ENCODE peak calls at places on chromosomes 5 and 9, in eight cellular contexts. One of them, this sample, is unnamed.

GRCh38 chr5:147956842-147957223 is 50.5 kb upstream of the C5orf46 start:
- DNase-seq in suprapubic skin: no peak
- DNase-seq in body of pancreas: no peak
- DNase-seq in right lobe of liver: no peak
- DNase-seq in prostate gland: no peak
- DNase-seq in IMR-90: no peak
- DNase-seq in upper lobe of left lung: no peak
- DNase-seq in erythroblast: no peak
- DNase-seq in this sample: no peak

GRCh38 chr5:111389390-111390082 is 122.8 kb downstream of the STARD4 start:
- DNase-seq in body of pancreas: no peak
- DNase-seq in suprapubic skin: no peak
- DNase-seq in right lobe of liver: no peak
- DNase-seq in upper lobe of left lung: no peak
- DNase-seq in erythroblast: no peak
- DNase-seq in IMR-90: peak; percentile 85
- DNase-seq in prostate gland: no peak
- DNase-seq in this sample: no peak

GRCh38 chr5:6448622-6449464 is at the start of gene UBE2QL1:
- DNase-seq in right lobe of liver: no peak
- DNase-seq in suprapubic skin: no peak
- DNase-seq in erythroblast: peak; percentile 29
- DNase-seq in prostate gland: peak; percentile 33
- DNase-seq in body of pancreas: peak; percentile 39
- DNase-seq in upper lobe of left lung: peak; percentile 84
- DNase-seq in IMR-90: no peak
- DNase-seq in this sample: peak; percentile 34

GRCh38 chr9:86652696-86653095 is 294.6 kb downstream of the GAS1 start:
- DNase-seq in erythroblast: no peak
- DNase-seq in IMR-90: no peak
- DNase-seq in right lobe of liver: no peak
- DNase-seq in upper lobe of left lung: no peak
- DNase-seq in body of pancreas: no peak
- DNase-seq in prostate gland: no peak
- DNase-seq in suprapubic skin: no peak
- DNase-seq in this sample: no peak

GRCh38 chr5:158351485-158352140 is 492.7 kb upstream of the CLINT1 start:
- DNase-seq in body of pancreas: no peak
- DNase-seq in erythroblast: no peak
- DNase-seq in upper lobe of left lung: no peak
- DNase-seq in prostate gland: no peak
- DNase-seq in suprapubic skin: no peak
- DNase-seq in IMR-90: no peak
- DNase-seq in right lobe of liver: no peak
- DNase-seq in this sample: no peak

GRCh38 chr9:120877276-120878034 is 467 bp upstream of the PHF19 start:
- DNase-seq in right lobe of liver: peak; percentile 63
- DNase-seq in suprapubic skin: no peak
- DNase-seq in upper lobe of left lung: peak; percentile 94
- DNase-seq in body of pancreas: peak; percentile 63
- DNase-seq in erythroblast: peak; percentile 86
- DNase-seq in prostate gland: peak; percentile 32
- DNase-seq in IMR-90: peak; percentile 47
- DNase-seq in this sample: peak; percentile 50

GRCh38 chr5:17056056-17056690 is 120.1 kb upstream of the MYO10 start:
- DNase-seq in erythroblast: no peak
- DNase-seq in right lobe of liver: no peak
- DNase-seq in prostate gland: peak; percentile 24
- DNase-seq in upper lobe of left lung: no peak
- DNase-seq in body of pancreas: peak; percentile 60
- DNase-seq in suprapubic skin: no peak
- DNase-seq in IMR-90: no peak
- DNase-seq in this sample: peak; percentile 12

GRCh38 chr5:14153932-14154646 is 10.9 kb downstream of the TRIO start:
- DNase-seq in suprapubic skin: peak; percentile 75
- DNase-seq in right lobe of liver: no peak
- DNase-seq in prostate gland: peak; percentile 70
- DNase-seq in erythroblast: no peak
- DNase-seq in body of pancreas: peak; percentile 42
- DNase-seq in IMR-90: peak; percentile 83
- DNase-seq in upper lobe of left lung: no peak
- DNase-seq in this sample: no peak

GRCh38 chr5:157761690-157762611 is 18.4 kb downstream of the LSM11 start:
- DNase-seq in suprapubic skin: no peak
- DNase-seq in prostate gland: peak; percentile 36
- DNase-seq in erythroblast: peak; percentile 59
- DNase-seq in body of pancreas: peak; percentile 10
- DNase-seq in upper lobe of left lung: no peak
- DNase-seq in right lobe of liver: peak; percentile 49
- DNase-seq in IMR-90: peak; percentile 72
- DNase-seq in this sample: no peak

GRCh38 chr9:70407081-70407503 is 7.4 kb downstream of the KLF9 start:
- DNase-seq in IMR-90: peak; percentile 99
- DNase-seq in body of pancreas: no peak
- DNase-seq in erythroblast: no peak
- DNase-seq in upper lobe of left lung: no peak
- DNase-seq in suprapubic skin: no peak
- DNase-seq in right lobe of liver: no peak
- DNase-seq in prostate gland: no peak
- DNase-seq in this sample: no peak

GRCh38 chr9:37753489-37754190 is at the start of gene TRMT10B:
- DNase-seq in IMR-90: peak; percentile 64
- DNase-seq in prostate gland: peak; percentile 40
- DNase-seq in suprapubic skin: peak; percentile 67
- DNase-seq in upper lobe of left lung: peak; percentile 94
- DNase-seq in erythroblast: peak; percentile 79
- DNase-seq in body of pancreas: peak; percentile 67
- DNase-seq in right lobe of liver: peak; percentile 78
- DNase-seq in this sample: peak; percentile 45
- TF ChIP-seq POLR2A in IMR-90: no peak
- TF ChIP-seq POLR2A in prostate gland: no peak
- TF ChIP-seq POLR2A in suprapubic skin: no peak
- TF ChIP-seq POLR2A in upper lobe of left lung: peak; percentile 40
- TF ChIP-seq POLR2A in erythroblast: peak; percentile 55
- TF ChIP-seq POLR2A in body of pancreas: peak; percentile 54
- TF ChIP-seq POLR2A in right lobe of liver: no peak
- TF ChIP-seq POLR2A in this sample: peak; percentile 40

DNA sequence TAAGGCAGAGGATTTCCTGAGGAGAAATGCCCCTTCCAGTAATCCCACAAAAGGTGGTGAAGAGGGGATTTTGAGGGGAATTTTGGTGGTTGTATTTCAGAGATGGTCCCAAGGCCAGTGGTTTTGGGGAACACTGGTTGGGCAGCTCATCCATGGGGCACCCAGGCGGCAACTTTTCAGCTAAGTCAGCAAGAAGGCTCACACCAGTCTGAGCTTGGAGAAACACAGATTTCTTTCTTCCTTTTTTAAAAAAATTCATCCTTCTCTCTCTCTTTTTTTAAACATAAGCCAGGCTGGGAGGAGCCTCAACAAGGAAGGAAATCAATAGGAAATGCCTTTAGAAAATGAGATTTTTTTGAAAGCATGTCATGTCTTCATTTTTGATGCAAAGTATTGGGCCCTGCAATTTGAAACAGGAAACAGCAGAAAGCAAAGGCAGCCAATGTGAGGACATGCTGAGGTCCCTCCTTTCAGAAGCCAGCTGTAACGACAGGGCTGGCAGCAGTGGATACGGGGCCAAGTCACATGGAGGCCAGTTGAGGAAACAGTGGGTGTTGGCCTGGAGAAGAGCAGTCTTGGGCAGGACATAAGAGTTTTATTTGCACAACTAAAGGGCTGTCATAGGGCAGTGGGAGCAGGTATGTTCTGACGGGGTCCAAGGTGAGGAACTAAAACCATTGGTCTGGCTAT is 155.3 kb upstream of the KLF4 start:
- DNase-seq in suprapubic skin: peak; percentile 87
- DNase-seq in upper lobe of left lung: no peak
- DNase-seq in erythroblast: no peak
- DNase-seq in IMR-90: no peak
- DNase-seq in prostate gland: no peak
- DNase-seq in right lobe of liver: peak; percentile 68
- DNase-seq in body of pancreas: peak; percentile 12
- DNase-seq in this sample: peak; percentile 23
- TF ChIP-seq POLR2A in suprapubic skin: no peak
- TF ChIP-seq POLR2A in upper lobe of left lung: peak; percentile 49
- TF ChIP-seq POLR2A in erythroblast: no peak
- TF ChIP-seq POLR2A in IMR-90: no peak
- TF ChIP-seq POLR2A in prostate gland: no peak
- TF ChIP-seq POLR2A in right lobe of liver: no peak
- TF ChIP-seq POLR2A in body of pancreas: no peak
- TF ChIP-seq POLR2A in this sample: no peak

GRCh38 chr5:73448451-73449136 is at the start of gene FOXD1:
- DNase-seq in IMR-90: peak; percentile 97
- DNase-seq in prostate gland: peak; percentile 23
- DNase-seq in upper lobe of left lung: peak; percentile 88
- DNase-seq in suprapubic skin: peak; percentile 72
- DNase-seq in body of pancreas: peak; percentile 60
- DNase-seq in erythroblast: peak; percentile 62
- DNase-seq in right lobe of liver: no peak
- DNase-seq in this sample: peak; percentile 37
- TF ChIP-seq POLR2A in IMR-90: peak; percentile 94
- TF ChIP-seq POLR2A in prostate gland: no peak
- TF ChIP-seq POLR2A in upper lobe of left lung: no peak
- TF ChIP-seq POLR2A in suprapubic skin: no peak
- TF ChIP-seq POLR2A in body of pancreas: no peak
- TF ChIP-seq POLR2A in erythroblast: no peak
- TF ChIP-seq POLR2A in right lobe of liver: no peak
- TF ChIP-seq POLR2A in this sample: no peak

GRCh38 chr9:37464426-37465248 is 613 bp downstream of the ZBTB5 start:
- DNase-seq in upper lobe of left lung: peak; percentile 92
- DNase-seq in body of pancreas: peak; percentile 82
- DNase-seq in right lobe of liver: peak; percentile 79
- DNase-seq in erythroblast: peak; percentile 77
- DNase-seq in suprapubic skin: peak; percentile 92
- DNase-seq in IMR-90: peak; percentile 63
- DNase-seq in prostate gland: peak; percentile 77
- DNase-seq in this sample: peak; percentile 86
- TF ChIP-seq POLR2A in upper lobe of left lung: peak; percentile 70
- TF ChIP-seq POLR2A in body of pancreas: peak; percentile 78
- TF ChIP-seq POLR2A in right lobe of liver: peak; percentile 50
- TF ChIP-seq POLR2A in erythroblast: no peak
- TF ChIP-seq POLR2A in suprapubic skin: no peak
- TF ChIP-seq POLR2A in IMR-90: peak; percentile 79
- TF ChIP-seq POLR2A in prostate gland: peak; percentile 53
- TF ChIP-seq POLR2A in this sample: no peak

GRCh38 chr5:80254767-80255424 is 952 bp downstream of the SERINC5 start:
- DNase-seq in suprapubic skin: no peak
- DNase-seq in erythroblast: peak; percentile 49
- DNase-seq in upper lobe of left lung: no peak
- DNase-seq in body of pancreas: no peak
- DNase-seq in right lobe of liver: no peak
- DNase-seq in IMR-90: peak; percentile 28
- DNase-seq in prostate gland: peak; percentile 47
- DNase-seq in this sample: no peak

GRCh38 chr5:80255425-80255751 is 460 bp downstream of the SERINC5 start:
- DNase-seq in right lobe of liver: no peak
- DNase-seq in body of pancreas: peak; percentile 73
- DNase-seq in prostate gland: peak; percentile 36
- DNase-seq in IMR-90: peak; percentile 50
- DNase-seq in upper lobe of left lung: no peak
- DNase-seq in erythroblast: peak; percentile 74
- DNase-seq in suprapubic skin: peak; percentile 84
- DNase-seq in this sample: peak; percentile 66

GRCh38 chr5:80251636-80252035 is 4.2 kb downstream of the SERINC5 start:
- DNase-seq in upper lobe of left lung: no peak
- DNase-seq in body of pancreas: no peak
- DNase-seq in IMR-90: peak; percentile 40
- DNase-seq in suprapubic skin: no peak
- DNase-seq in prostate gland: peak; percentile 63
- DNase-seq in erythroblast: no peak
- DNase-seq in right lobe of liver: peak; percentile 90
- DNase-seq in this sample: no peak

GRCh38 chr5:80259511-80260200 is 3.8 kb upstream of the SERINC5 start:
- DNase-seq in upper lobe of left lung: no peak
- DNase-seq in body of pancreas: no peak
- DNase-seq in right lobe of liver: no peak
- DNase-seq in IMR-90: no peak
- DNase-seq in prostate gland: no peak
- DNase-seq in suprapubic skin: no peak
- DNase-seq in erythroblast: peak; percentile 22
- DNase-seq in this sample: no peak

GRCh38 chr5:80255752-80256479 is at the start of gene SERINC5:
- DNase-seq in body of pancreas: peak; percentile 87
- DNase-seq in suprapubic skin: peak; percentile 88
- DNase-seq in prostate gland: peak; percentile 83
- DNase-seq in erythroblast: peak; percentile 86
- DNase-seq in upper lobe of left lung: peak; percentile 97
- DNase-seq in IMR-90: peak; percentile 68
- DNase-seq in right lobe of liver: peak; percentile 92
- DNase-seq in this sample: peak; percentile 81
- TF ChIP-seq POLR2A in body of pancreas: peak; percentile 98
- TF ChIP-seq POLR2A in suprapubic skin: peak; percentile 65
- TF ChIP-seq POLR2A in prostate gland: peak; percentile 81
- TF ChIP-seq POLR2A in erythroblast: peak; percentile 96
- TF ChIP-seq POLR2A in upper lobe of left lung: peak; percentile 98
- TF ChIP-seq POLR2A in IMR-90: peak; percentile 88
- TF ChIP-seq POLR2A in right lobe of liver: peak; percentile 97
- TF ChIP-seq POLR2A in this sample: peak; percentile 93

GRCh38 chr5:141637266-141637692 is 482 bp downstream of the RELL2 start:
- DNase-seq in prostate gland: peak; percentile 10
- DNase-seq in right lobe of liver: no peak
- DNase-seq in upper lobe of left lung: peak; percentile 91
- DNase-seq in erythroblast: peak; percentile 55
- DNase-seq in IMR-90: no peak
- DNase-seq in body of pancreas: no peak
- DNase-seq in suprapubic skin: no peak
- DNase-seq in this sample: peak; percentile 31
- TF ChIP-seq POLR2A in prostate gland: no peak
- TF ChIP-seq POLR2A in right lobe of liver: no peak
- TF ChIP-seq POLR2A in upper lobe of left lung: no peak
- TF ChIP-seq POLR2A in erythroblast: no peak
- TF ChIP-seq POLR2A in IMR-90: no peak
- TF ChIP-seq POLR2A in body of pancreas: no peak
- TF ChIP-seq POLR2A in suprapubic skin: no peak
- TF ChIP-seq POLR2A in this sample: no peak

DNA sequence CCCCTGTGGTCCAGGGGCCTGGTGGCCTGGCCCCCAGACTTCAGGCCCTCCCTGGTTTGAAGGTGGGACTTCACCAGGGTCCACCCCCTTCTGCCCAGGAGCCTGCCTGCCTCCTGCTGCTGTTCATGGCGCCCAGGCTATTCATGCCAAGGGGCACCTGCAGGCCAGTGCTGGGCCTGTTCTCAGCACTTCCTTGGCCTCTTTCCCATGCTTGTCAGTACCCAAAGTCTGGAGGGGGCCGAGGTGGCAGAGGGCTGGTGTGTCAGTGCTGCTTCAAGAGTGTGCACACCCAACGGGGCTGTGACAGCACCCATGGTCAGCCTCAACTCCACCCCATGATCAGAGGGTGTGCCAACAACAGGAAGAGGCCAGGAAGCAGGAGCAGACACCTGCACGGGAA is 7.4 kb upstream of the MTMR12 start:
- DNase-seq in IMR-90: no peak
- DNase-seq in upper lobe of left lung: no peak
- DNase-seq in body of pancreas: no peak
- DNase-seq in suprapubic skin: no peak
- DNase-seq in right lobe of liver: no peak
- DNase-seq in erythroblast: no peak
- DNase-seq in prostate gland: no peak
- DNase-seq in this sample: no peak
- TF ChIP-seq POLR2A in IMR-90: no peak
- TF ChIP-seq POLR2A in upper lobe of left lung: no peak
- TF ChIP-seq POLR2A in body of pancreas: no peak
- TF ChIP-seq POLR2A in suprapubic skin: no peak
- TF ChIP-seq POLR2A in right lobe of liver: no peak
- TF ChIP-seq POLR2A in erythroblast: no peak
- TF ChIP-seq POLR2A in prostate gland: no peak
- TF ChIP-seq POLR2A in this sample: no peak